ENCODE peak calls at places on chromosomes 5 and 9, in nine cellular contexts. Q is iPS DF 6.9, E is NCI-H2081 treated with DMSO at 0.1 percent for 48 hours, U is ELR, F is tibial nerve, X is hypothalamus, R is neural progenitor cell, M is heart right ventricle, T is EL. W is an unnamed sample.
A peak's percentile ranks its signal among the peaks of the same experiment; 100 is the strongest.

GRCh38 chr9:129416831-129417604 is 203.9 kb downstream of the C9orf50 start:
- DNase-seq in E (no peak), Q (no peak), F (no peak), T (no peak), R (peak; percentile 51), U (no peak), M (peak; percentile 5), X (no peak), W (no peak)

GRCh38 chr5:75668988-75669760 is 48.1 kb downstream of the POC5 start:
- DNase-seq in R (no peak), Q (no peak), F (no peak), X (no peak), M (no peak), E (no peak), U (peak; percentile 76), T (peak; percentile 55), W (no peak)

GRCh38 chr5:166639151-166639550 is 1652.3 kb upstream of the WWC1 start:
- DNase-seq in R (peak; percentile 50), F (no peak), Q (no peak), M (no peak), X (no peak), T (no peak), E (no peak), U (no peak), W (no peak)

GRCh38 chr9:8447618-8448017 is 648.0 kb upstream of the DMAC1 start:
- DNase-seq in U (no peak), T (no peak), M (no peak), E (no peak), F (no peak), R (no peak), Q (no peak), X (no peak), W (no peak)

GRCh38 chr5:60084226-60084625 is 190.7 kb upstream of the PDE4D start:
- DNase-seq in U (no peak), T (no peak), M (no peak), X (no peak), E (no peak), F (no peak), R (no peak), Q (no peak), W (no peak)

GRCh38 chr5:79107020-79107796 is 4.4 kb upstream of the BHMT start:
- DNase-seq in T (peak; percentile 30), X (no peak), R (no peak), Q (no peak), F (no peak), M (no peak), E (no peak), U (peak; percentile 45), W (no peak)

GRCh38 chr9:16425572-16425971 is 444.9 kb downstream of the BNC2 start:
- DNase-seq in U (peak; percentile 72), X (no peak), M (no peak), R (no peak), T (peak; percentile 84), Q (no peak), F (no peak), E (no peak), W (no peak)

GRCh38 chr5:76403963-76404693 is 1.0 kb downstream of the IQGAP2 start:
- DNase-seq in M (peak; percentile 26), X (no peak), E (no peak), R (peak; percentile 79), Q (peak; percentile 67), U (peak; percentile 5), F (no peak), T (no peak), W (no peak)

GRCh38 chr5:109319351-109319750 is 90.4 kb downstream of the PJA2 start:
- DNase-seq in Q (no peak), T (no peak), X (no peak), E (no peak), M (no peak), F (no peak), U (no peak), R (no peak), W (no peak)

GRCh38 chr5:134247411-134247810 is 21.5 kb upstream of the PPP2CA start:
- DNase-seq in Q (no peak), F (no peak), U (peak; percentile 96), R (no peak), E (no peak), M (no peak), T (peak; percentile 91), X (no peak), W (no peak)

GRCh38 chr9:107942870-107943269 is 453.3 kb upstream of the KLF4 start:
- DNase-seq in F (no peak), E (no peak), M (no peak), Q (no peak), U (peak; percentile 9), T (no peak), X (no peak), R (no peak), W (no peak)

GRCh38 chr5:95163079-95163478 is 121.8 kb downstream of the MCTP1 start:
- DNase-seq in Q (no peak), M (no peak), E (peak; percentile 12), U (no peak), F (no peak), X (no peak), T (no peak), R (no peak), W (no peak)

GRCh38 chr9:130461218-130461630 is 16.5 kb downstream of the ASS1 start:
- DNase-seq in U (peak; percentile 65), M (peak; percentile 69), F (no peak), R (peak; percentile 86), X (no peak), Q (no peak), E (no peak), T (peak; percentile 53), W (peak; percentile 37)

GRCh38 chr9:137049544-137050449 is 3.8 kb upstream of the NPDC1 start:
- DNase-seq in U (peak; percentile 63), T (peak; percentile 49), Q (no peak), F (no peak), R (peak; percentile 86), X (no peak), M (no peak), E (no peak), W (peak; percentile 33)

GRCh38 chr5:28862860-28863196 is 1824.4 kb upstream of the CDH9 start:
- DNase-seq in E (peak; percentile 88), Q (no peak), T (no peak), F (no peak), U (no peak), M (no peak), R (no peak), X (no peak), W (no peak)

GRCh38 chr9:122684851-122685250 is 9.9 kb downstream of the OR1L3 start:
- DNase-seq in E (no peak), F (no peak), U (no peak), Q (no peak), R (no peak), X (no peak), M (no peak), T (no peak), W (no peak)

GRCh38 chr9:4604678-4605095 is 57.4 kb upstream of the PLPP6 start:
- DNase-seq in Q (peak; percentile 74), M (no peak), R (peak; percentile 78), F (peak; percentile 50), U (peak; percentile 72), X (peak; percentile 10), T (peak; percentile 65), E (peak; percentile 55), W (peak; percentile 13)

GRCh38 chr9:120619751-120620655 is 40.0 kb upstream of the CDK5RAP2 start:
- DNase-seq in T (peak; percentile 66), F (peak; percentile 33), E (peak; percentile 32), X (no peak), M (no peak), Q (peak; percentile 35), U (peak; percentile 78), R (peak; percentile 74), W (peak; percentile 12)